ENCODE peak calls at places on chromosomes 12 and 14, in eight cellular contexts. H is left lung, Q is fibroblast of lung, K is transverse colon, O is H9, E is tibial artery, B is sigmoid colon, L is IMR-90. N is an unnamed sample. For H3K4me1, the result is how much of the 10 kb centered on the place peaks cover.

GRCh38 chr14:67241416-67242362 is at the start of gene PALS1:
- DNase-seq in H (no peak), B (peak), E (no peak), O (no peak), Q (peak), L (peak), K (no peak), N (no peak)

GRCh38 chr12:122350444-122350843 is 72.0 kb downstream of the CLIP1 start:
- DNase-seq in H (no peak), B (no peak), E (peak), K (no peak), O (no peak), L (peak), Q (peak), N (no peak)

GRCh38 chr12:21527451-21528180 is 1.5 kb downstream of the SPX start:
- DNase-seq in L (peak), Q (peak), E (peak), O (peak), K (peak), B (peak), H (peak), N (no peak)

GRCh38 chr14:101058571-101058970 is 155.0 kb upstream of the RTL1 start:
- DNase-seq in B (no peak), Q (peak), L (peak), K (no peak), H (no peak), E (no peak), O (no peak), N (no peak)

GRCh38 chr12:30980886-30981662 is 54.5 kb downstream of the TSPAN11 start:
- DNase-seq in L (no peak), Q (no peak), H (peak), B (no peak), K (no peak), E (no peak), O (no peak), N (no peak)

GRCh38 chr14:61502459-61503093 is 181.2 kb downstream of the PRKCH start:
- DNase-seq in O (peak), Q (no peak), K (no peak), E (no peak), L (no peak), B (no peak), H (no peak), N (no peak)

GRCh38 chr14:76109087-76109880 is 42.4 kb upstream of the GPATCH2L start:
- DNase-seq in K (no peak), Q (no peak), B (no peak), O (no peak), L (no peak), E (no peak), H (no peak), N (no peak)

GRCh38 chr12:44247588-44247987 is 411.7 kb downstream of the TMEM117 start:
- DNase-seq in L (no peak), K (no peak), E (no peak), H (no peak), B (no peak), O (peak), Q (no peak), N (peak)

GRCh38 chr12:119802472-119802871 is 74.6 kb downstream of the CIT start:
- DNase-seq in Q (peak), B (peak), H (no peak), O (no peak), E (peak), L (peak), K (peak), N (no peak)

GRCh38 chr14:95895720-95896119 is 19.1 kb downstream of the TUNAR start:
- DNase-seq in E (no peak), K (no peak), Q (no peak), O (peak), H (no peak), B (no peak), L (no peak), N (peak)

GRCh38 chr14:53249059-53249458 is 95.9 kb upstream of the DDHD1 start:
- DNase-seq in Q (peak), H (no peak), O (no peak), K (no peak), E (no peak), B (no peak), L (peak), N (no peak)

GRCh38 chr14:64786296-64787149 is 82.3 kb downstream of the PLEKHG3 start:
- DNase-seq in K (no peak), E (peak), H (no peak), Q (peak), B (no peak), O (no peak), L (peak), N (no peak)

GRCh38 chr14:53093206-53093605 is 59.9 kb downstream of the DDHD1 start:
- DNase-seq in H (no peak), O (no peak), K (no peak), L (peak), E (no peak), B (no peak), Q (peak), N (no peak)

GRCh38 chr12:115910057-115910456 is 367.4 kb downstream of the MED13L start:
- DNase-seq in Q (no peak), K (no peak), H (no peak), O (no peak), L (no peak), E (no peak), B (no peak), N (no peak)

GRCh38 chr12:29431516-29431915 is 50.5 kb upstream of the ERGIC2 start:
- DNase-seq in H (no peak), O (no peak), E (no peak), Q (no peak), L (no peak), B (no peak), K (no peak), N (no peak)

GRCh38 chr14:90287791-90288190 is 31.4 kb downstream of the PSMC1 start:
- DNase-seq in H (no peak), B (no peak), O (no peak), Q (no peak), E (no peak), K (no peak), L (no peak), N (no peak)

GRCh38 chr12:88351121-88351520 is 209.0 kb downstream of the TMTC3 start:
- DNase-seq in O (no peak), K (no peak), L (peak), H (no peak), E (no peak), Q (no peak), B (no peak), N (no peak)

GRCh38 chr14:53999061-53999488 is 42.5 kb upstream of the BMP4 start:
- DNase-seq in H (peak), O (no peak), K (no peak), B (no peak), E (no peak), L (peak), Q (peak), N (peak)

GRCh38 chr12:4283512-4284255 is 10.1 kb downstream of the CCND2 start:
- DNase-seq in E (no peak), H (no peak), Q (no peak), B (no peak), K (no peak), L (no peak), O (peak), N (no peak)
- H3K4me1 ChIP-seq in E (under half), H (half or more), Q (under half), B (under half), K (half or more), L (under half), O (under half), N (under half)

GRCh38 chr12:118436002-118436724 is 59.8 kb downstream of the SUDS3 start:
- DNase-seq in Q (no peak), L (no peak), B (no peak), H (no peak), K (no peak), O (peak), E (no peak), N (no peak)
- TF ChIP-seq CTCF in Q (no peak), L (no peak), B (peak), H (no peak), K (peak), O (peak), E (no peak), N (no peak)

DNA sequence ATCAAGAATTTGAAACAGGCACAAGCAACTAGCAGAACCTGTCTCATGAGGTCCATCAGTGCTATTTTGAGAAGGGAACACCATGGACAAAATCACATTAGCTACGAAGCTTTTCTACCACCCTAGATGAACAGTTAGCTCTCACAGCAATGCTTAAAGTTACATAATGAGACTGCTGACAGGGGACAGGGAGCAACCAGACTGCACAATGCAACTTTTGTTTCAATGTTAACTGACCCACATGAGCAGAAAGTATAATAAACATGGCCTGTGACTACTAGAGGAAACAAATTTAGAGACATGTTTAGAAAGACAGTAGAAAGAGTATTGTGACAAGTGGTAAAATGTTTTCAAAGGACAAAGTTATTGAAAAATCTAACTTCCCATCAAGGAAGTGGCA is 282.8 kb downstream of the CEP128 start:
- DNase-seq in B (no peak), K (no peak), E (no peak), O (no peak), L (no peak), H (no peak), Q (no peak), N (no peak)
- H3K4me1 ChIP-seq in B (under half), K (under half), E (under half), O (under half), L (under half), H (under half), Q (under half), N (under half)

GRCh38 chr14:72651081-72651480 is 242.8 kb downstream of the DPF3 start:
- DNase-seq in O (no peak), Q (no peak), H (no peak), K (no peak), B (no peak), E (no peak), L (peak), N (no peak)
- TF ChIP-seq CTCF in O (no peak), Q (no peak), H (no peak), K (no peak), B (no peak), E (no peak), L (no peak), N (no peak)

GRCh38 chr14:93954900-93955891 is 21.2 kb downstream of the ASB2 start:
- DNase-seq in L (no peak), K (peak), Q (no peak), B (no peak), H (peak), E (no peak), O (no peak), N (no peak)
- H3K4me1 ChIP-seq in L (under half), K (under half), Q (under half), B (under half), H (half or more), E (under half), O (under half), N (under half)

GRCh38 chr12:53468286-53468685 is 16.4 kb downstream of the PCBP2 start:
- DNase-seq in O (no peak), B (no peak), L (no peak), K (no peak), E (no peak), Q (no peak), H (no peak), N (no peak)
- TF ChIP-seq CTCF in O (no peak), B (no peak), L (no peak), K (no peak), E (no peak), Q (no peak), H (no peak), N (no peak)

DNA sequence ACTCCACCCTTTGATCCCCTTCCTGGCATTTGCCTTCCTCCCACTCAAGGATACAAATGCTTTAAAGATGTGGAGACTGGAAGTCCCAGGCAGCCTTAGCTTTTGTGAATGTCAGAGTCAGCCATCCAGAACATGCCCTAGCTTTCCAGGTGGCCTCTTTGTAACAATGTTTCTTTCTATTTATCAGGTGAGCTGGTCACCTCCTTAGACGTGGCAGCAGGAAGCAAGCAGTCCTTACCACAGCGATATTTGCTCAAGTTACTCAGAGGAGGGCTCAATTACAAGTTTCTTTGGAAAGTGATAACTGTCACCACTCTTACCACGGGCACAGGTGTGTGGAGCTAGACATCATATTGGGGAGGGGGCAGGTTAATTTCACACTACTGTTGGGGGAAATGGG is 4.8 kb downstream of the GALNT6 start:
- DNase-seq in B (no peak), K (no peak), E (no peak), Q (no peak), O (no peak), L (no peak), H (no peak), N (no peak)
- H3K4me1 ChIP-seq in B (under half), K (under half), E (under half), Q (under half), O (under half), L (under half), H (under half), N (under half)

GRCh38 chr12:123533672-123534643 is at the start of gene RILPL1:
- DNase-seq in K (peak), E (peak), B (peak), Q (peak), H (peak), L (peak), O (peak), N (peak)
- TF ChIP-seq CTCF in K (peak), E (peak), B (peak), Q (peak), H (no peak), L (peak), O (peak), N (peak)

GRCh38 chr12:112855375-112855774 is 51.4 kb upstream of the OAS1 start:
- DNase-seq in O (peak), Q (no peak), K (no peak), E (no peak), H (no peak), B (no peak), L (no peak), N (peak)

GRCh38 chr12:112862570-112863137 is 44.1 kb upstream of the OAS1 start:
- DNase-seq in H (no peak), K (no peak), E (no peak), Q (no peak), B (no peak), L (no peak), O (no peak), N (no peak)

GRCh38 chr12:112858776-112859175 is 48.0 kb upstream of the OAS1 start:
- DNase-seq in Q (no peak), E (no peak), H (no peak), L (no peak), B (no peak), K (no peak), O (no peak), N (no peak)

DNA sequence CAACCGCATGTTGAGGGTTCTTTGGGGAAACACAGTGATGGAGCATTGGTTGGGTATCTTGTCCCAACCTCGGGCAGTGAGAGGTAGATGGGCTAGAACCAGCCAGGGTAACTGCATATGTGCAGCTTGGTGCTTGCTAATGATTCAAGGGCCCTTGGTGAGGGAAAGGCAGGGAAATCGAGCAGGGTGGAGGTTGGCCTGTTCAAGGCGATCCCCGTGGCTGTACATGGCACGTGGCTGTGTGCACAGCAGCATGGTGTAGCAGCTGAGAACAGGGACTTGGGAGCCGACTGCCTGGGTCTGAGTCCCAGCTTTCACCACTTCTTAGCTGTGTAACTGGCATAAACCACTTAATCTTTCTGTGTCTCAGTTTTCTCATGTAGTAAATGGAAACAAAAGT is 45.5 kb upstream of the OAS1 start:
- DNase-seq in E (no peak), K (no peak), O (no peak), B (no peak), L (no peak), Q (no peak), H (no peak), N (no peak)
- H3K4me1 ChIP-seq in E (under half), K (under half), O (under half), B (under half), L (under half), Q (under half), H (under half), N (under half)

N was measured in Caco-2.